ENCODE peak calls at places on chromosomes 4 and X, in seven cellular contexts. Q is CD8-positive, alpha-beta T cell; D is endothelial cell; S is GM13976; K is kidney epithelial cell; C is CD14-positive monocyte; B is GM12864. G is an unnamed sample.
A peak's percentile ranks its signal among the peaks of the same experiment; 100 is the strongest.

GRCh38 chrX:109660756-109661155 is 35.8 kb upstream of the KCNE5 start:
- DNase-seq in Q (no peak), D (no peak), S (no peak), K (no peak), C (no peak), B (no peak), G (no peak)

GRCh38 chrX:18255059-18255458 is 34.4 kb upstream of the BEND2 start:
- DNase-seq in Q (no peak), D (no peak), S (no peak), K (no peak), C (no peak), B (no peak), G (no peak)

GRCh38 chr4:151302432-151302831 is 23.0 kb downstream of the SH3D19 start:
- DNase-seq in Q (no peak), D (no peak), S (no peak), K (no peak), C (no peak), B (no peak), G (no peak)

GRCh38 chrX:53320543-53321215 is 39.3 kb upstream of the IQSEC2 start:
- DNase-seq in Q (peak; percentile 21), D (no peak), S (peak; percentile 33), K (no peak), C (no peak), B (no peak), G (peak; percentile 63)

GRCh38 chr4:157128395-157128794 is 52.4 kb downstream of the GLRB start:
- DNase-seq in Q (no peak), D (no peak), S (no peak), K (no peak), C (no peak), B (no peak), G (no peak)

GRCh38 chrX:78104447-78105176 is 564 bp downstream of the PGK1 start:
- DNase-seq in Q (peak; percentile 36), D (peak; percentile 11), S (peak; percentile 27), K (no peak), C (peak; percentile 65), B (peak; percentile 46), G (peak; percentile 12)

GRCh38 chr4:41670530-41670929 is 78.0 kb downstream of the PHOX2B start:
- DNase-seq in Q (no peak), D (no peak), S (no peak), K (no peak), C (no peak), B (no peak), G (no peak)

GRCh38 chr4:53786632-53787031 is 195.3 kb upstream of the LNX1 start:
- DNase-seq in Q (no peak), D (no peak), S (no peak), K (no peak), C (no peak), B (no peak), G (no peak)

GRCh38 chr4:45453258-45453841 is 670.5 kb downstream of the GABRG1 start:
- DNase-seq in Q (no peak), D (no peak), S (peak; percentile 34), K (peak; percentile 1), C (no peak), B (no peak), G (no peak)

GRCh38 chr4:140153744-140154571 is at the start of gene MAML3:
- DNase-seq in Q (peak; percentile 83), D (peak; percentile 97), S (peak; percentile 65), K (no peak), C (peak; percentile 85), B (no peak), G (peak; percentile 66)
- TF ChIP-seq CTCF in Q (no peak), D (no peak), S (no peak), K (no peak), C (no peak), B (no peak), G (no peak)

DNA sequence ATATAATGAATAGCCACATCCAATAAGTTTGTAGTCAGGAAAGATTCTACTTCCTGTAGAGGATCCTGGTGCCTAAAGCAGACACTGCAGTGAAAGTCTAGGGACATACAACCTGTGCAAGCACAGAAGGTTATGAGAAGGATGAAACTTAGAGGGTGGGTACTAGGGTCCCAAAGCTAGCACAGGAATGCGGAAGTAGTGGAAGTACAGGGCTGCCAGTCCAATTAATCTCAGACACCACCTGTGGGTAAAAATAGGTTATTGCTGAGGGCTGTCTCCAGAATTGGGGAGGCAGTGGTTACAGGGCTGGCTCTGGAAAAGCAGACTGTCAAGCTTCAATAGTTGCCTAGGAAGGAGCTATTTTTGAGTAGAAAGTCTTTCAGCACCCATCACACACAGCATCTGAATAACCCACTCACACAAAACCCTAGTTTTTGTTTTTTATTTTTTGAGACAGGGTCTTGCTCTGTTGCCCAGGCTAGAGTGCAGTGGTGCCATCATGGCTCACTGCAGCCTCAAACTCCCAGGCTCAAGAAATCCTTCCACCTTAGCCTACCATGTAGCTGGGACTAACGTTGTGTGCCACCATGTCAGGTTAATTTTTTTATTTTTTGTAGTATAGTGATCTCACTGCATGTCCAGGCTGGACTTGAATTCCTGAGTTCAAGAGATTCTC is 50.8 kb upstream of the ELF2 start:
- DNase-seq in Q (no peak), D (peak; percentile 9), S (no peak), K (no peak), C (no peak), B (no peak), G (no peak)
- TF ChIP-seq CTCF in Q (no peak), D (no peak), S (peak; percentile 31), K (no peak), C (peak; percentile 36), B (peak; percentile 32), G (no peak)

GRCh38 chr4:165928601-165929000 is 55.6 kb downstream of the TLL1 start:
- DNase-seq in Q (no peak), D (no peak), S (no peak), K (no peak), C (no peak), B (no peak), G (no peak)

GRCh38 chr4:165929662-165930061 is 56.6 kb downstream of the TLL1 start:
- DNase-seq in Q (no peak), D (no peak), S (no peak), K (no peak), C (no peak), B (no peak), G (no peak)

GRCh38 chr4:165927815-165928214 is 54.8 kb downstream of the TLL1 start:
- DNase-seq in Q (no peak), D (no peak), S (no peak), K (no peak), C (no peak), B (no peak), G (no peak)

GRCh38 chr4:165926307-165926706 is 53.3 kb downstream of the TLL1 start:
- DNase-seq in Q (no peak), D (peak; percentile 13), S (no peak), K (no peak), C (no peak), B (no peak), G (no peak)

DNA sequence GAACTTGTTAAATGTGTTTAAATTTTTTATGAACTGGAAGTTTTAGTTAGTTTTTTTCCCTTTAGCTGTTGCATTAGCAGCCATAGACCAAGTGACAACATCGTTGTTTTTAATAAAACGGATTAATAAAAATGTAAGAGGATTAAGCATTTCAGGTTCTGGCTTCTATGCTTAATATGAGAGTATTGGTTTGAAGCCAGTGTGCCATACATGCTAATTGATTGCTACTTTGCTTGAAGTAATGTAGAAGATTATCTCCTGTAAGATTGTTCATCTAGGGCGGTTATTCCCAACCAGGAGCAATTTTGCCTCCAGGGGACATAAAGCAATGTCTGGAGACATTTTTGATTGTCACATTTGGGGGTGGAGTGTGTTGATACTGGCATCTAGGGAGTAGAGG is 54.3 kb downstream of the TLL1 start:
- DNase-seq in Q (no peak), D (no peak), S (no peak), K (no peak), C (no peak), B (no peak), G (no peak)
- TF ChIP-seq CTCF in Q (no peak), D (no peak), S (no peak), K (no peak), C (no peak), B (no peak), G (no peak)

GRCh38 chrX:56762220-56762619 is 33.2 kb downstream of the NBDY start:
- DNase-seq in Q (no peak), D (no peak), S (peak; percentile 56), K (no peak), C (no peak), B (no peak), G (no peak)

GRCh38 chrX:56762707-56763555 is 33.9 kb downstream of the NBDY start:
- DNase-seq in Q (no peak), D (no peak), S (peak; percentile 12), K (no peak), C (no peak), B (no peak), G (peak; percentile 64)

GRCh38 chrX:56764975-56765791 is 36.1 kb downstream of the NBDY start:
- DNase-seq in Q (no peak), D (no peak), S (peak; percentile 54), K (no peak), C (no peak), B (no peak), G (no peak)

GRCh38 chrX:56764153-56764974 is 35.3 kb downstream of the NBDY start:
- DNase-seq in Q (peak; percentile 82), D (peak; percentile 52), S (peak; percentile 74), K (no peak), C (peak; percentile 54), B (peak; percentile 76), G (no peak)

GRCh38 chrX:56763556-56764152 is 34.6 kb downstream of the NBDY start:
- DNase-seq in Q (peak; percentile 81), D (no peak), S (peak; percentile 35), K (no peak), C (no peak), B (no peak), G (no peak)
- TF ChIP-seq CTCF in Q (no peak), D (no peak), S (peak; percentile 45), K (no peak), C (no peak), B (peak; percentile 38), G (peak; percentile 57)

DNA sequence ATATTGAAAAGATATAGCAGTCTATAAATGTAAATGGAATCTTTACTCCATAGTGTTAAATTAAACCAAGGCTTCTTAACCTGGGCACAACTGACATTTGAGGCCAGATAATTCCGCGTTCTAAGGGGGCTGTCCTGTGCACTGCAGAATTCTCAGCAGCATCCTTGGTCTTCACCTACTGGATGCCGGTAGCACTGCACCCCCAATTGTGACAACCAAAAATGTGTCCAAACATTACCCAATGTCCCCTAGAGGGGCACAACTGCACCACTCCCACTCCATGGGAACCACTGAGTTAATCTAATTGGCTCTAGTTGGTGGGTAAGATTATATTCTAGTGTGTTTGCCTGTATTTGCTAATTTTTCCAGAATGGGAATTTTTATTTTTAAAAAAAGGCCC is 16.6 kb downstream of the AP1S2 start:
- DNase-seq in Q (peak; percentile 14), D (peak; percentile 8), S (no peak), K (no peak), C (no peak), B (no peak), G (no peak)
- TF ChIP-seq CTCF in Q (peak; percentile 35), D (peak; percentile 42), S (no peak), K (no peak), C (peak; percentile 24), B (peak; percentile 41), G (no peak)

GRCh38 chrX:24150051-24150790 is 692 bp downstream of the ZFX start:
- DNase-seq in Q (peak; percentile 91), D (peak; percentile 63), S (peak; percentile 91), K (peak; percentile 43), C (peak; percentile 84), B (peak; percentile 66), G (peak; percentile 71)
- TF ChIP-seq CTCF in Q (peak; percentile 15), D (peak; percentile 23), S (peak; percentile 60), K (peak; percentile 4), C (peak; percentile 26), B (no peak), G (peak; percentile 62)

G was measured in ascending aorta.